ENCODE peak calls at places on chromosomes 11 and 22, in six cellular contexts. M, C, W, K, G and B are unnamed samples.

GRCh38 chr22:46027219-46028068 is 50.5 kb upstream of the WNT7B start:
- DNase-seq in G (no peak), C (no peak), W (no peak), K (no peak), M (no peak), B (no peak)

GRCh38 chr11:86798988-86799387 is 1.4 kb upstream of the PRSS23 start:
- DNase-seq in G (no peak), C (no peak), W (peak), K (no peak), M (no peak), B (peak)

GRCh38 chr11:110130642-110131238 is 37.5 kb downstream of the ZC3H12C start:
- DNase-seq in C (no peak), M (peak), W (peak), G (no peak), K (no peak), B (no peak)

GRCh38 chr11:78000193-78000592 is 5.7 kb upstream of the INTS4 start:
- DNase-seq in G (peak), W (peak), K (peak), C (no peak), M (peak), B (peak)

GRCh38 chr11:120519474-120519873 is 7.9 kb downstream of the GRIK4 start:
- DNase-seq in W (no peak), M (no peak), G (no peak), C (no peak), K (no peak), B (no peak)

GRCh38 chr11:133526790-133527189 is 5.5 kb downstream of the OPCML start:
- DNase-seq in C (no peak), K (no peak), W (no peak), G (no peak), M (no peak), B (no peak)

GRCh38 chr11:99066609-99067008 is 45.9 kb downstream of the CNTN5 start:
- DNase-seq in W (no peak), C (no peak), G (no peak), M (no peak), K (no peak), B (no peak)

GRCh38 chr22:34587357-34588356 is 478.3 kb upstream of the ISX start:
- DNase-seq in K (no peak), M (no peak), G (no peak), C (no peak), W (no peak), B (no peak)

GRCh38 chr11:85736121-85736520 is 50.1 kb upstream of the CCDC89 start:
- DNase-seq in C (no peak), W (no peak), M (no peak), K (no peak), G (no peak), B (no peak)

GRCh38 chr11:37957717-37958116 is 1359.7 kb upstream of the RAG2 start:
- DNase-seq in G (no peak), C (no peak), W (no peak), M (no peak), K (no peak), B (no peak)

GRCh38 chr11:69854719-69855118 is 35.5 kb upstream of the FGF3 start:
- DNase-seq in C (no peak), G (no peak), K (peak), M (peak), W (peak), B (peak)

GRCh38 chr11:66259976-66260375 is 8.5 kb upstream of the RAB1B start:
- DNase-seq in W (no peak), M (no peak), G (no peak), K (no peak), C (no peak), B (no peak)

GRCh38 chr11:134639586-134640330 is 227.7 kb upstream of the B3GAT1 start:
- DNase-seq in C (no peak), M (peak), G (no peak), K (no peak), W (no peak), B (no peak)

GRCh38 chr11:11545285-11546275 is 76.2 kb downstream of the GALNT18 start:
- DNase-seq in C (no peak), G (no peak), M (no peak), W (no peak), K (no peak), B (no peak)

GRCh38 chr11:102111011-102111786 is 952 bp downstream of the YAP1 start:
- DNase-seq in W (peak), G (no peak), K (peak), C (peak), M (peak), B (peak)

GRCh38 chr11:16956538-16957153 is 57.6 kb downstream of the PLEKHA7 start:
- DNase-seq in G (no peak), C (no peak), M (peak), W (no peak), K (no peak), B (no peak)

GRCh38 chr11:113730887-113731726 is 25.0 kb upstream of the TMPRSS5 start:
- DNase-seq in C (peak), G (no peak), K (peak), W (peak), M (peak), B (peak)

GRCh38 chr11:69241075-69241740 is 52.7 kb upstream of the MYEOV start:
- DNase-seq in C (no peak), M (no peak), K (no peak), W (no peak), G (no peak), B (no peak)

GRCh38 chr22:39207141-39208012 is 37.4 kb downstream of the PDGFB start:
- DNase-seq in M (peak), G (no peak), W (peak), K (no peak), C (no peak), B (no peak)

GRCh38 chr11:96324912-96325311 is 18.1 kb downstream of the MAML2 start:
- DNase-seq in K (no peak), G (no peak), M (peak), W (peak), C (no peak), B (peak)

GRCh38 chr11:102911758-102912481 is 37.1 kb upstream of the MMP12 start:
- DNase-seq in M (no peak), C (no peak), G (no peak), K (no peak), W (no peak), B (no peak)

GRCh38 chr11:13538044-13538443 is 42.2 kb upstream of the PTH start:
- DNase-seq in G (no peak), W (no peak), K (no peak), C (no peak), M (no peak), B (no peak)

GRCh38 chr11:45450189-45450588 is 164.0 kb upstream of the SYT13 start:
- DNase-seq in M (no peak), W (peak), K (no peak), C (no peak), G (no peak), B (peak)

GRCh38 chr11:117239295-117239694 is 6.8 kb downstream of the RNF214 start:
- DNase-seq in W (peak), G (no peak), C (no peak), M (peak), K (peak), B (peak)

GRCh38 chr11:59756845-59757244 is 1.7 kb downstream of the STX3 start:
- DNase-seq in W (peak), M (peak), K (peak), G (no peak), C (no peak), B (peak)

GRCh38 chr11:100151944-100152343 is 535.1 kb upstream of the ARHGAP42 start:
- DNase-seq in W (peak), K (no peak), C (no peak), M (no peak), G (no peak), B (peak)

GRCh38 chr11:96543177-96543576 is 153.4 kb downstream of the JRKL start:
- DNase-seq in C (no peak), M (no peak), K (no peak), G (no peak), W (no peak), B (no peak)

GRCh38 chr11:11279956-11280689 is 72.9 kb downstream of the CSNK2A3 start:
- DNase-seq in G (no peak), M (no peak), W (peak), K (no peak), C (no peak), B (peak)

GRCh38 chr11:12043959-12044772 is 35.7 kb upstream of the DKK3 start:
- DNase-seq in C (peak), M (peak), K (peak), W (peak), G (peak), B (peak)

GRCh38 chr22:23722724-23723123 is 28.2 kb downstream of the ZNF70 start:
- DNase-seq in M (no peak), K (no peak), W (no peak), G (no peak), C (no peak), B (no peak)

GRCh38 chr11:131897976-131898375 is 527.6 kb downstream of the NTM start:
- DNase-seq in G (no peak), K (no peak), C (no peak), M (no peak), W (peak), B (peak)

GRCh38 chr11:910044-910588 is 494 bp downstream of the CHID1 start:
- DNase-seq in M (peak), K (no peak), W (peak), C (no peak), G (no peak), B (no peak)

GRCh38 chr22:28116261-28116673 is 197.2 kb upstream of the PITPNB start:
- DNase-seq in K (no peak), C (no peak), M (peak), G (no peak), W (peak), B (peak)
- H3K27ac ChIP-seq in K (no peak), C (no peak), M (peak), G (no peak), W (peak), B (peak)

GRCh38 chr11:61700221-61700620 is 20.0 kb downstream of the DAGLA start:
- DNase-seq in G (no peak), M (peak), W (peak), K (peak), C (no peak), B (peak)

GRCh38 chr11:61700720-61701119 is 20.5 kb downstream of the DAGLA start:
- DNase-seq in M (no peak), W (no peak), G (no peak), C (no peak), K (no peak), B (no peak)

GRCh38 chr11:61702701-61703312 is 22.6 kb downstream of the DAGLA start:
- DNase-seq in W (no peak), G (no peak), M (no peak), K (no peak), C (no peak), B (no peak)

GRCh38 chr11:61699737-61700160 is 19.6 kb downstream of the DAGLA start:
- DNase-seq in K (no peak), G (no peak), C (no peak), W (no peak), M (peak), B (no peak)

GRCh38 chr11:61701298-61701993 is 21.3 kb downstream of the DAGLA start:
- DNase-seq in C (no peak), M (no peak), G (no peak), W (no peak), K (no peak), B (no peak)
- TF ChIP-seq CTCF in C (peak), M (no peak), G (no peak), W (peak), K (peak), B (peak)

GRCh38 chr11:36300651-36301050 is 4.6 kb downstream of the PRR5L start:
- DNase-seq in K (no peak), C (peak), W (peak), G (no peak), M (no peak), B (no peak)

GRCh38 chr11:36306888-36307287 is 10.8 kb downstream of the PRR5L start:
- DNase-seq in G (no peak), C (peak), M (no peak), K (no peak), W (peak), B (no peak)

GRCh38 chr11:36308577-36308976 is 12.5 kb downstream of the PRR5L start:
- DNase-seq in W (peak), K (no peak), C (no peak), M (no peak), G (no peak), B (no peak)

GRCh38 chr11:36304349-36304748 is 8.3 kb downstream of the PRR5L start:
- DNase-seq in W (no peak), G (no peak), K (no peak), C (no peak), M (no peak), B (no peak)

DNA sequence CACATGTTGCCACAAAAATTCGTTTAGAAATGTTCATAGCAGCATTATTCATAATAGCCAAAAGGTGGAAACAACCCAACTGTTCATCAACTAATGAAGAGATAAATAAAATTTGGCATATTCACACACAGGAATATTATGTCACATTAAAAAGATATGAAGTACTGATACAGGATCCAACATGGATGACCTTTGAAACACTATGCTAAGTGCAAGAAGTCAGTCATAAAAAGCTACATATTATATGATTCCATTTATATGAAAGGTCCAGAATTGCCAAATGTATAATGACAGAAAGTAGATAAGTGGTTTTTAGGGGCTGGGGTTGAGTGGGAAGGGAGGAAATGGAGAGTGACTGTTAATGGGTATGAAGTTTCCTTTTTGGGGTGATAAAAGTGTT is 9.0 kb downstream of the PRR5L start:
- DNase-seq in W (no peak), K (no peak), G (no peak), M (no peak), C (no peak), B (no peak)
- H3K27ac ChIP-seq in W (no peak), K (no peak), G (no peak), M (no peak), C (no peak), B (no peak)

DNA sequence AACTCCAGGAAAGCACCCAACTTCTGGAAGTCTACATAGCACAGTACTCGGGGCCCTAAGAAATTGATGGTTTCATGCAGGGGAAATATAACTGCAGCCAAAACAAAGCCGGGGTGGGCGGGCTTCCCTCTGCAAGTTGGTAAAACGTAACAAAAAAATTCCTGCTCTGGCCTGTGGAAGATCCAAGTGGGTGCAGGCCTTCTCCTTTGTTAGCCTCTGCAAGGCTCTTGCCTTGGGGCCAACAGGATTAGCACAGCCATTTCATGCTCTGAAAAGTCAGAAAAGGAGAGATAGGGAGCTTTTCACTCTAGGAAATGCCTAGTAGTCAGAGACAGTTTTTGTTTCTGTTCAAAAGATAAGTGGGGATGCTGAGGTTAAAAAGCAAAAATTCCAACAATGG is 72.1 kb upstream of the CHRM4 start:
- DNase-seq in W (no peak), C (no peak), K (no peak), G (no peak), M (no peak), B (no peak)
- TF ChIP-seq CTCF in W (no peak), C (no peak), K (no peak), G (no peak), M (no peak), B (no peak)

DNA sequence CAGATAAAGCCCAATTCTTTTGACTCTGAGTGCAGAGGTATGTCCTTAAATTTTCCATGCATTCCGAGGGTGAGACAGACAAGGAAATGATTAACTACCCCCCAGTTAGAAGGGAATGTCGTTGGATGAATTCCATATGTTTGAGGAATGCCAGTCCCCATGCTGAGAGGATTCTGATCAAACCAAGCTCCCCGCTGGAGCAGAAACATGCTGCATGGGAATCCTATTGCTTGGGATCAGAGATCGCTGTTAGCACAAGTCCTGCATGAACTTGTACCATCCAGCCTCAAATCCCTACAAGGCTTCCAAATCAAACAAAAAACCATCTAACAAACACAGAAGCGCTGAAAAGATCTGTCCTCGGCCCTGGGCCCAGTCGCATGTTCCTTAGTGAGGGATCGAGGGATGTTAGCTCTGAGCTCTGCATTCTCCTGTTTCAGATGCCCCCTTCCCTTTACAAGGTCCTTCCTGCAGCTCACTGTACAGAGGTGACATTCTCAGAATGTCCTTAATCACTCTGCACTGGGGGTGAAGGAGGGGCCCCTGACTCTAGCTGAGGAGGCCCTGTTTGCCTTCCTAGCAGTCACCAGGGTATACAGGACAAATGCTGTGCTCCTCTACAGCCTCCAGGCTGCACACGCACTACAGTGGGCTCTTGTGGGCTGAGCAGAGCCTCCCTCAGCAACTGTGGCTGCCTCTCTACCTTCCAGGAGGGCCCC is 353.4 kb downstream of the TENM4 start:
- DNase-seq in M (peak), K (peak), W (peak), C (no peak), G (no peak), B (peak)
- H3K27ac ChIP-seq in M (peak), K (peak), W (no peak), C (no peak), G (no peak), B (peak)

GRCh38 chr11:20406484-20406883 is 19.0 kb downstream of the PRMT3 start:
- DNase-seq in G (no peak), W (no peak), C (no peak), K (no peak), M (no peak), B (no peak)
- TF ChIP-seq CTCF in G (no peak), W (no peak), C (no peak), K (no peak), M (no peak), B (no peak)

DNA sequence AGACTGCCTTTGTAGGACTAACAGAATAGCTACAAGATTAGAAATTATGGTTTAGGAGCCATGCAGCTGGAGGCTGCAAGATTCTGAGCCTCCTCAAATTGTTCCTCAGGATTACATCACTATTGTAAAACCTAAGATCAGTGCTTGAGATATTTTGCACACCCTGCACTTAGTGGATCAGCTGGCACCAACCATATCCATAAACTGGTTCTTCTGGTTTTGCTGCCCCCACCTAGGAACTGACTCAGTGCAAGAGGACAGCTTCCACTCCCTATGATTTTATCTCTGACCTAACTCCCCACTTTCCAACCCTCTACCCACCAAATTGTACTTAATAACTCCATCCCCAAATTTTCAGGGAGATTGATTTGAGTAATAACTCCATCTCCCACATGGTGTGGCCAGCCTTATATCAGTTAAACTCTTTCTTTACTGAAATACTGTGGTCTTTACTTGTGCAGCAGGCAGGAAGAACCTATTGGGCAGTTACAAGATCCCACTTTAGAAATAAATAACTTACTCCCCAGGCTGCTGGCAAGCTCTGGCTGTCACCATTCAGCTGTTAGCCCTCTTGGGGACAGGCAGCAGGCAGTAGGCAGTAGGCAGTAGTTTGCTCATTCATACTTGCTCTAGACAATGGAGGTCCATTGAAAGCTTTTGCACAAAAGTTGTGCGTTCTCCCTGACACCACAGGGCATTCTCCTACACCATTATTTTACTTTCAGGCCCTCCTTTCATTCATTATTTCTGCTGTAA is 119.0 kb downstream of the SLC17A6 start:
- DNase-seq in G (no peak), M (peak), K (no peak), W (no peak), C (no peak), B (no peak)
- H3K27ac ChIP-seq in G (no peak), M (no peak), K (no peak), W (no peak), C (no peak), B (no peak)